ENCODE peak calls at places on chromosomes 3 and 15, in ten cellular contexts. One of them, this sample, is unnamed.

GRCh38 chr3:19147905-19148767 is at the start of gene KCNH8:
- DNase-seq in GM23338: peak
- DNase-seq in gastrocnemius medialis: no peak
- DNase-seq in activated CD4-positive, alpha-beta T cell treated with anti-CD3 and anti-CD28 coated beads for 36 hours: peak
- DNase-seq in posterior cingulate gyrus: peak
- DNase-seq in activated CD8-positive, alpha-beta T cell treated with anti-CD3 and anti-CD28 coated beads for 36 hours: peak
- DNase-seq in Panc1: no peak
- DNase-seq in choroid plexus epithelial cell: no peak
- DNase-seq in LHCN-M2: no peak
- DNase-seq in NCI-H2081: peak
- DNase-seq in this sample: no peak

GRCh38 chr3:141690366-141691072 is 47.6 kb upstream of the RNF7 start:
- DNase-seq in GM23338: no peak
- DNase-seq in gastrocnemius medialis: no peak
- DNase-seq in activated CD4-positive, alpha-beta T cell treated with anti-CD3 and anti-CD28 coated beads for 36 hours: no peak
- DNase-seq in posterior cingulate gyrus: no peak
- DNase-seq in activated CD8-positive, alpha-beta T cell treated with anti-CD3 and anti-CD28 coated beads for 36 hours: no peak
- DNase-seq in Panc1: no peak
- DNase-seq in choroid plexus epithelial cell: peak
- DNase-seq in LHCN-M2: no peak
- DNase-seq in NCI-H2081: no peak
- DNase-seq in this sample: no peak

GRCh38 chr3:120642368-120642948 is 39.6 kb downstream of the HGD start:
- DNase-seq in GM23338: no peak
- DNase-seq in gastrocnemius medialis: no peak
- DNase-seq in activated CD4-positive, alpha-beta T cell treated with anti-CD3 and anti-CD28 coated beads for 36 hours: peak
- DNase-seq in posterior cingulate gyrus: no peak
- DNase-seq in activated CD8-positive, alpha-beta T cell treated with anti-CD3 and anti-CD28 coated beads for 36 hours: peak
- DNase-seq in Panc1: no peak
- DNase-seq in choroid plexus epithelial cell: peak
- DNase-seq in LHCN-M2: peak
- DNase-seq in NCI-H2081: no peak
- DNase-seq in this sample: peak

GRCh38 chr15:64894395-64895056 is 17.2 kb upstream of the ANKDD1A start:
- DNase-seq in GM23338: peak
- DNase-seq in gastrocnemius medialis: no peak
- DNase-seq in activated CD4-positive, alpha-beta T cell treated with anti-CD3 and anti-CD28 coated beads for 36 hours: peak
- DNase-seq in posterior cingulate gyrus: no peak
- DNase-seq in activated CD8-positive, alpha-beta T cell treated with anti-CD3 and anti-CD28 coated beads for 36 hours: peak
- DNase-seq in Panc1: no peak
- DNase-seq in choroid plexus epithelial cell: no peak
- DNase-seq in LHCN-M2: no peak
- DNase-seq in NCI-H2081: no peak
- DNase-seq in this sample: no peak

GRCh38 chr3:128293930-128294329 is 140.6 kb downstream of the EEFSEC start:
- DNase-seq in GM23338: no peak
- DNase-seq in gastrocnemius medialis: no peak
- DNase-seq in activated CD4-positive, alpha-beta T cell treated with anti-CD3 and anti-CD28 coated beads for 36 hours: no peak
- DNase-seq in posterior cingulate gyrus: no peak
- DNase-seq in activated CD8-positive, alpha-beta T cell treated with anti-CD3 and anti-CD28 coated beads for 36 hours: no peak
- DNase-seq in Panc1: no peak
- DNase-seq in choroid plexus epithelial cell: no peak
- DNase-seq in LHCN-M2: no peak
- DNase-seq in NCI-H2081: no peak
- DNase-seq in this sample: no peak

GRCh38 chr15:70023064-70023768 is 74.5 kb downstream of the TLE3 start:
- DNase-seq in GM23338: no peak
- DNase-seq in gastrocnemius medialis: no peak
- DNase-seq in activated CD4-positive, alpha-beta T cell treated with anti-CD3 and anti-CD28 coated beads for 36 hours: peak
- DNase-seq in posterior cingulate gyrus: no peak
- DNase-seq in activated CD8-positive, alpha-beta T cell treated with anti-CD3 and anti-CD28 coated beads for 36 hours: peak
- DNase-seq in Panc1: no peak
- DNase-seq in choroid plexus epithelial cell: peak
- DNase-seq in LHCN-M2: peak
- DNase-seq in NCI-H2081: no peak
- DNase-seq in this sample: peak

GRCh38 chr15:27172821-27173220 is 201.8 kb downstream of the GABRG3 start:
- DNase-seq in GM23338: no peak
- DNase-seq in gastrocnemius medialis: no peak
- DNase-seq in activated CD4-positive, alpha-beta T cell treated with anti-CD3 and anti-CD28 coated beads for 36 hours: no peak
- DNase-seq in posterior cingulate gyrus: no peak
- DNase-seq in activated CD8-positive, alpha-beta T cell treated with anti-CD3 and anti-CD28 coated beads for 36 hours: no peak
- DNase-seq in Panc1: no peak
- DNase-seq in choroid plexus epithelial cell: no peak
- DNase-seq in LHCN-M2: no peak
- DNase-seq in NCI-H2081: no peak
- DNase-seq in this sample: no peak

GRCh38 chr3:186605078-186605477 is 7.8 kb upstream of the AHSG start:
- DNase-seq in GM23338: no peak
- DNase-seq in gastrocnemius medialis: no peak
- DNase-seq in activated CD4-positive, alpha-beta T cell treated with anti-CD3 and anti-CD28 coated beads for 36 hours: no peak
- DNase-seq in posterior cingulate gyrus: no peak
- DNase-seq in activated CD8-positive, alpha-beta T cell treated with anti-CD3 and anti-CD28 coated beads for 36 hours: no peak
- DNase-seq in Panc1: no peak
- DNase-seq in choroid plexus epithelial cell: no peak
- DNase-seq in LHCN-M2: no peak
- DNase-seq in NCI-H2081: no peak
- DNase-seq in this sample: no peak

GRCh38 chr15:80599359-80599758 is 95.8 kb upstream of the ABHD17C start:
- DNase-seq in GM23338: no peak
- DNase-seq in gastrocnemius medialis: no peak
- DNase-seq in activated CD4-positive, alpha-beta T cell treated with anti-CD3 and anti-CD28 coated beads for 36 hours: no peak
- DNase-seq in posterior cingulate gyrus: no peak
- DNase-seq in activated CD8-positive, alpha-beta T cell treated with anti-CD3 and anti-CD28 coated beads for 36 hours: no peak
- DNase-seq in Panc1: no peak
- DNase-seq in choroid plexus epithelial cell: peak
- DNase-seq in LHCN-M2: peak
- DNase-seq in NCI-H2081: no peak
- DNase-seq in this sample: peak

GRCh38 chr3:57079221-57079831 is 18.9 kb downstream of the SPATA12 start:
- DNase-seq in GM23338: peak
- DNase-seq in gastrocnemius medialis: no peak
- DNase-seq in activated CD4-positive, alpha-beta T cell treated with anti-CD3 and anti-CD28 coated beads for 36 hours: no peak
- DNase-seq in posterior cingulate gyrus: peak
- DNase-seq in activated CD8-positive, alpha-beta T cell treated with anti-CD3 and anti-CD28 coated beads for 36 hours: peak
- DNase-seq in Panc1: no peak
- DNase-seq in choroid plexus epithelial cell: peak
- DNase-seq in LHCN-M2: no peak
- DNase-seq in NCI-H2081: no peak
- DNase-seq in this sample: peak

GRCh38 chr15:70137975-70138374 is 40.3 kb upstream of the TLE3 start:
- DNase-seq in GM23338: no peak
- DNase-seq in gastrocnemius medialis: no peak
- DNase-seq in activated CD4-positive, alpha-beta T cell treated with anti-CD3 and anti-CD28 coated beads for 36 hours: no peak
- DNase-seq in posterior cingulate gyrus: no peak
- DNase-seq in activated CD8-positive, alpha-beta T cell treated with anti-CD3 and anti-CD28 coated beads for 36 hours: no peak
- DNase-seq in Panc1: no peak
- DNase-seq in choroid plexus epithelial cell: no peak
- DNase-seq in LHCN-M2: no peak
- DNase-seq in NCI-H2081: no peak
- DNase-seq in this sample: no peak

GRCh38 chr15:31328999-31329639 is 2.5 kb downstream of the KLF13 start:
- DNase-seq in GM23338: peak
- DNase-seq in gastrocnemius medialis: no peak
- DNase-seq in activated CD4-positive, alpha-beta T cell treated with anti-CD3 and anti-CD28 coated beads for 36 hours: peak
- DNase-seq in posterior cingulate gyrus: peak
- DNase-seq in activated CD8-positive, alpha-beta T cell treated with anti-CD3 and anti-CD28 coated beads for 36 hours: peak
- DNase-seq in Panc1: no peak
- DNase-seq in choroid plexus epithelial cell: no peak
- DNase-seq in LHCN-M2: no peak
- DNase-seq in NCI-H2081: no peak
- DNase-seq in this sample: no peak

GRCh38 chr3:27714692-27715453 is 7.2 kb downstream of the EOMES start:
- DNase-seq in GM23338: peak
- DNase-seq in gastrocnemius medialis: no peak
- DNase-seq in activated CD4-positive, alpha-beta T cell treated with anti-CD3 and anti-CD28 coated beads for 36 hours: peak
- DNase-seq in posterior cingulate gyrus: no peak
- DNase-seq in activated CD8-positive, alpha-beta T cell treated with anti-CD3 and anti-CD28 coated beads for 36 hours: peak
- DNase-seq in Panc1: no peak
- DNase-seq in choroid plexus epithelial cell: no peak
- DNase-seq in LHCN-M2: no peak
- DNase-seq in NCI-H2081: no peak
- DNase-seq in this sample: no peak

GRCh38 chr15:74108111-74108510 is 22.3 kb upstream of the ISLR2 start:
- DNase-seq in GM23338: no peak
- DNase-seq in gastrocnemius medialis: no peak
- DNase-seq in activated CD4-positive, alpha-beta T cell treated with anti-CD3 and anti-CD28 coated beads for 36 hours: no peak
- DNase-seq in posterior cingulate gyrus: no peak
- DNase-seq in activated CD8-positive, alpha-beta T cell treated with anti-CD3 and anti-CD28 coated beads for 36 hours: no peak
- DNase-seq in Panc1: no peak
- DNase-seq in choroid plexus epithelial cell: no peak
- DNase-seq in LHCN-M2: peak
- DNase-seq in NCI-H2081: no peak
- DNase-seq in this sample: no peak

GRCh38 chr3:43770426-43771103 is 79.8 kb downstream of the ABHD5 start:
- DNase-seq in GM23338: no peak
- DNase-seq in gastrocnemius medialis: peak
- DNase-seq in activated CD4-positive, alpha-beta T cell treated with anti-CD3 and anti-CD28 coated beads for 36 hours: peak
- DNase-seq in posterior cingulate gyrus: no peak
- DNase-seq in activated CD8-positive, alpha-beta T cell treated with anti-CD3 and anti-CD28 coated beads for 36 hours: peak
- DNase-seq in Panc1: no peak
- DNase-seq in choroid plexus epithelial cell: peak
- DNase-seq in LHCN-M2: peak
- DNase-seq in NCI-H2081: no peak
- DNase-seq in this sample: peak

GRCh38 chr15:83112233-83112958 is 5.0 kb downstream of the TM6SF1 start:
- DNase-seq in GM23338: no peak
- DNase-seq in gastrocnemius medialis: no peak
- DNase-seq in activated CD4-positive, alpha-beta T cell treated with anti-CD3 and anti-CD28 coated beads for 36 hours: no peak
- DNase-seq in posterior cingulate gyrus: no peak
- DNase-seq in activated CD8-positive, alpha-beta T cell treated with anti-CD3 and anti-CD28 coated beads for 36 hours: no peak
- DNase-seq in Panc1: no peak
- DNase-seq in choroid plexus epithelial cell: peak
- DNase-seq in LHCN-M2: peak
- DNase-seq in NCI-H2081: no peak
- DNase-seq in this sample: peak

GRCh38 chr15:89575656-89576416 is 567 bp downstream of the TICRR start:
- DNase-seq in GM23338: peak
- DNase-seq in gastrocnemius medialis: no peak
- DNase-seq in activated CD4-positive, alpha-beta T cell treated with anti-CD3 and anti-CD28 coated beads for 36 hours: peak
- DNase-seq in posterior cingulate gyrus: peak
- DNase-seq in activated CD8-positive, alpha-beta T cell treated with anti-CD3 and anti-CD28 coated beads for 36 hours: peak
- DNase-seq in Panc1: no peak
- DNase-seq in choroid plexus epithelial cell: peak
- DNase-seq in LHCN-M2: peak
- DNase-seq in NCI-H2081: no peak
- DNase-seq in this sample: no peak

This sample was measured in RPMI7951.